ENCODE peak calls at places on chromosomes 3 and 15, in seven cellular contexts. J is brain microvascular endothelial cell, R is B cell, I is MM.1S, T is fibroblast of villous mesenchyme, L is type B pancreatic cell, W is AG10803. N is an unnamed sample.

GRCh38 chr15:50353999-50354837 is 780 bp downstream of the GABPB1 start:
- DNase-seq in J (peak), R (peak), T (peak), W (peak), I (peak), L (peak), N (peak)

GRCh38 chr3:136334209-136334608 is 84.1 kb downstream of the PCCB start:
- DNase-seq in R (no peak), L (no peak), J (no peak), T (no peak), I (no peak), W (peak), N (no peak)

GRCh38 chr3:30693470-30694120 is 87.2 kb downstream of the TGFBR2 start:
- DNase-seq in T (peak), I (peak), W (peak), J (peak), R (peak), L (no peak), N (peak)

GRCh38 chr3:172384836-172385235 is 63.4 kb downstream of the GHSR start:
- DNase-seq in L (no peak), R (no peak), J (no peak), T (no peak), I (no peak), W (no peak), N (no peak)

GRCh38 chr3:131610174-131610573 is 107.4 kb upstream of the MRPL3 start:
- DNase-seq in T (no peak), J (no peak), I (no peak), L (no peak), W (no peak), R (no peak), N (no peak)

GRCh38 chr3:34140606-34141005 is 342.2 kb downstream of the PDCD6IP start:
- DNase-seq in J (no peak), I (no peak), L (no peak), R (no peak), T (no peak), W (no peak), N (no peak)

GRCh38 chr3:197750863-197751737 is 1.4 kb downstream of the FYTTD1 start:
- DNase-seq in I (peak), T (peak), J (peak), R (peak), W (peak), L (no peak), N (no peak)

GRCh38 chr15:29136815-29137214 is 132.8 kb downstream of the NSMCE3 start:
- DNase-seq in J (no peak), L (no peak), I (no peak), R (no peak), W (no peak), T (no peak), N (no peak)

GRCh38 chr3:64398431-64398830 is 173.2 kb upstream of the PRICKLE2 start:
- DNase-seq in I (no peak), T (peak), R (no peak), W (peak), L (no peak), J (no peak), N (no peak)

GRCh38 chr15:83323296-83323711 is 38.8 kb upstream of the BNC1 start:
- DNase-seq in T (peak), I (no peak), R (no peak), L (no peak), W (peak), J (peak), N (peak)

GRCh38 chr3:151589311-151589710 is 128.4 kb upstream of the IGSF10 start:
- DNase-seq in T (no peak), W (peak), I (no peak), R (no peak), J (no peak), L (no peak), N (no peak)

GRCh38 chr3:146555311-146555710 is 10.9 kb upstream of the PLSCR1 start:
- DNase-seq in R (no peak), L (no peak), J (no peak), W (no peak), I (no peak), T (no peak), N (no peak)

GRCh38 chr3:82643948-82644347 is 882.5 kb upstream of the GBE1 start:
- DNase-seq in J (no peak), T (no peak), L (no peak), W (no peak), R (no peak), I (peak), N (no peak)

GRCh38 chr15:68345481-68345880 is 67.9 kb downstream of the FEM1B start:
- DNase-seq in L (no peak), R (no peak), T (no peak), W (no peak), J (no peak), I (no peak), N (no peak)

GRCh38 chr3:13539285-13539625 is 9.7 kb upstream of the FBLN2 start:
- DNase-seq in I (no peak), W (peak), R (no peak), J (peak), L (no peak), T (peak), N (peak)

GRCh38 chr15:41944313-41944940 is 27.9 kb downstream of the EHD4 start:
- DNase-seq in J (peak), W (peak), R (no peak), T (peak), L (no peak), I (no peak), N (peak)

GRCh38 chr15:42137461-42138261 is 18.8 kb downstream of the PLA2G4F start:
- DNase-seq in I (peak), W (peak), R (no peak), J (peak), T (peak), L (peak), N (no peak)

GRCh38 chr3:71247221-71247947 is 336.1 kb downstream of the FOXP1 start:
- DNase-seq in J (peak), T (no peak), L (no peak), R (no peak), W (peak), I (no peak), N (no peak)

GRCh38 chr3:183555541-183556081 is at the start of gene KLHL6:
- DNase-seq in I (peak), T (no peak), R (peak), W (no peak), J (no peak), L (no peak), N (no peak)

GRCh38 chr15:52255008-52255407 is 40.6 kb downstream of the MYO5C start:
- DNase-seq in T (peak), R (no peak), L (no peak), J (peak), I (no peak), W (peak), N (no peak)

GRCh38 chr15:96500491-96500890 is 170.0 kb downstream of the NR2F2 start:
- DNase-seq in L (no peak), T (no peak), J (no peak), R (no peak), W (no peak), I (no peak), N (peak)

GRCh38 chr3:13011369-13012227 is 61.6 kb downstream of the IQSEC1 start:
- DNase-seq in W (no peak), T (no peak), L (no peak), J (no peak), I (peak), R (peak), N (no peak)

GRCh38 chr3:157786216-157786615 is 283.0 kb upstream of the VEPH1 start:
- DNase-seq in W (peak), T (peak), J (no peak), L (no peak), R (no peak), I (no peak), N (peak)

GRCh38 chr3:113249111-113249510 is 37.8 kb downstream of the BOC start:
- DNase-seq in T (peak), J (peak), I (no peak), R (no peak), W (peak), L (no peak), N (no peak)

GRCh38 chr15:40285151-40285898 is 2.5 kb upstream of the ANKRD63 start:
- DNase-seq in W (peak), L (no peak), J (no peak), I (no peak), R (no peak), T (peak), N (peak)

GRCh38 chr3:32817195-32817560 is 619 bp upstream of the TRIM71 start:
- DNase-seq in L (peak), W (no peak), J (no peak), R (no peak), T (no peak), I (no peak), N (no peak)

GRCh38 chr15:76299786-76300185 is 11.5 kb downstream of the ETFA start:
- DNase-seq in T (no peak), I (no peak), W (no peak), R (no peak), L (no peak), J (no peak), N (no peak)

GRCh38 chr3:183551930-183552329 is 3.6 kb downstream of the KLHL6 start:
- DNase-seq in J (no peak), I (peak), R (peak), T (no peak), W (no peak), L (no peak), N (no peak)

GRCh38 chr3:27228805-27229204 is 140.4 kb downstream of the NEK10 start:
- DNase-seq in R (no peak), I (no peak), L (no peak), T (no peak), W (no peak), J (no peak), N (no peak)

GRCh38 chr3:188689101-188689574 is 482.6 kb upstream of the TPRG1 start:
- DNase-seq in W (peak), R (no peak), J (peak), T (peak), I (no peak), L (no peak), N (no peak)

GRCh38 chr3:150132101-150132749 is 161.5 kb upstream of the PFN2 start:
- DNase-seq in J (no peak), T (peak), W (no peak), R (no peak), L (no peak), I (no peak), N (no peak)

DNA sequence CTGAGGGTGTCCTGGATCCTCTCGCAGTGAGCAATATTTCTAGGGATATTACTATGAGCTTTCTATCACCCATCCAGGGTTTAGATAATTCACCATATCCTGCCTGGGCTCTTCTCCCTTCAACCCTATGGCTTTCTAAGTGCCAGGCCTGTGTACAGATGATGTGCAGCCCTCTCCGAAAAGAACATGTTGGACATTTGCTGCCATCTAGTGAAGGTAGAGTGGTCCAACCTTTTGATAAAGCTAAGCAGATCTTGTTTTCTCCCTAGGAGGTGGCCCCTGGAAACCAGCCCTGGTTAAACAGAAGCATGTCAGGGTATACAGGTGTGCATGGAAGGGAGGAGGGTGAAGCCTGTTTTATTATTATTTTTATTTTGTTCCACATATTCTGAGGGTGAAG is 27.9 kb upstream of the SCN10A start:
- DNase-seq in R (no peak), L (no peak), J (peak), T (peak), I (no peak), W (peak), N (no peak)
- TF ChIP-seq CTCF in R (no peak), L (peak), J (peak), T (peak), I (peak), W (peak), N (peak)

GRCh38 chr15:74543043-74543422 is 2.0 kb downstream of the ARID3B start:
- DNase-seq in W (no peak), J (no peak), T (no peak), R (no peak), I (no peak), L (no peak), N (no peak)

GRCh38 chr15:74548236-74548635 is 7.2 kb downstream of the ARID3B start:
- DNase-seq in I (no peak), R (no peak), W (no peak), L (no peak), T (no peak), J (no peak), N (peak)

GRCh38 chr15:74545061-74545460 is 4.0 kb downstream of the ARID3B start:
- DNase-seq in I (no peak), L (no peak), J (no peak), T (no peak), W (no peak), R (no peak), N (no peak)

GRCh38 chr15:74543583-74543982 is 2.6 kb downstream of the ARID3B start:
- DNase-seq in I (peak), L (no peak), J (no peak), T (no peak), W (no peak), R (no peak), N (no peak)

GRCh38 chr15:74545776-74546656 is 5.0 kb downstream of the ARID3B start:
- DNase-seq in I (peak), L (peak), R (peak), T (peak), W (peak), J (peak), N (peak)
- TF ChIP-seq CTCF in I (no peak), L (no peak), R (no peak), T (no peak), W (no peak), J (no peak), N (no peak)

GRCh38 chr3:53046171-53047170 is 598 bp upstream of the SFMBT1 start:
- DNase-seq in W (peak), I (peak), J (peak), L (peak), T (peak), R (peak), N (no peak)
- TF ChIP-seq CTCF in W (peak), I (peak), J (peak), L (peak), T (peak), R (peak), N (peak)

GRCh38 chr3:56620371-56620770 is 62.7 kb downstream of the TASOR start:
- DNase-seq in L (no peak), J (no peak), T (peak), R (no peak), I (no peak), W (peak), N (no peak)
- TF ChIP-seq CTCF in L (no peak), J (no peak), T (no peak), R (no peak), I (no peak), W (no peak), N (no peak)

GRCh38 chr3:38560284-38560683 is 64.1 kb downstream of the EXOG start:
- DNase-seq in T (no peak), L (peak), R (peak), J (no peak), W (no peak), I (no peak), N (no peak)
- TF ChIP-seq CTCF in T (peak), L (peak), R (no peak), J (peak), W (no peak), I (peak), N (peak)

GRCh38 chr3:74135808-74136207 is 478.7 kb downstream of the CNTN3 start:
- DNase-seq in I (no peak), T (no peak), L (no peak), W (no peak), J (no peak), R (no peak), N (no peak)

GRCh38 chr3:74145277-74145676 is 469.2 kb downstream of the CNTN3 start:
- DNase-seq in W (no peak), J (no peak), I (no peak), L (no peak), R (no peak), T (no peak), N (no peak)

GRCh38 chr3:74137790-74138189 is 476.7 kb downstream of the CNTN3 start:
- DNase-seq in T (no peak), W (no peak), I (no peak), L (no peak), J (no peak), R (no peak), N (no peak)

DNA sequence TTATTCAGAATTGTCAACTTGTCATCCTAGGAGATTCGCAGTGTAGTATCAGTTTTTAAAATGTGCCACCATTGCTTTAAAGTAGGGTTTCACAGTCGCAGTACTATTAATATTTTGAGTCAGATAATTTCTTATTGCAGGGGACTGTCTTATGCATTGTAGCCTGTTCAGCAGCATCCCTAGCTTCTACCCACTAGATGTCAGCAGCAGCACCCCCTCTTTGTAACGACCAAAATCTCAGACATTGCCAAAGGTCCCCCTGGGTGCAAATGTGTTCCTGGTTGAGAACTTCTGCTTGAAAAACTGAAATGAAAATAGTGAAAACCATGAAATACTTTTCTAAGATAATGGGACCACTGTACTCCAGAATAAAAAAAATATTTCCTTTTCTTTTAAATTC is 474.8 kb downstream of the CNTN3 start:
- DNase-seq in J (no peak), T (no peak), W (peak), I (peak), R (no peak), L (no peak), N (no peak)
- TF ChIP-seq CTCF in J (no peak), T (no peak), W (peak), I (peak), R (no peak), L (peak), N (no peak)

DNA sequence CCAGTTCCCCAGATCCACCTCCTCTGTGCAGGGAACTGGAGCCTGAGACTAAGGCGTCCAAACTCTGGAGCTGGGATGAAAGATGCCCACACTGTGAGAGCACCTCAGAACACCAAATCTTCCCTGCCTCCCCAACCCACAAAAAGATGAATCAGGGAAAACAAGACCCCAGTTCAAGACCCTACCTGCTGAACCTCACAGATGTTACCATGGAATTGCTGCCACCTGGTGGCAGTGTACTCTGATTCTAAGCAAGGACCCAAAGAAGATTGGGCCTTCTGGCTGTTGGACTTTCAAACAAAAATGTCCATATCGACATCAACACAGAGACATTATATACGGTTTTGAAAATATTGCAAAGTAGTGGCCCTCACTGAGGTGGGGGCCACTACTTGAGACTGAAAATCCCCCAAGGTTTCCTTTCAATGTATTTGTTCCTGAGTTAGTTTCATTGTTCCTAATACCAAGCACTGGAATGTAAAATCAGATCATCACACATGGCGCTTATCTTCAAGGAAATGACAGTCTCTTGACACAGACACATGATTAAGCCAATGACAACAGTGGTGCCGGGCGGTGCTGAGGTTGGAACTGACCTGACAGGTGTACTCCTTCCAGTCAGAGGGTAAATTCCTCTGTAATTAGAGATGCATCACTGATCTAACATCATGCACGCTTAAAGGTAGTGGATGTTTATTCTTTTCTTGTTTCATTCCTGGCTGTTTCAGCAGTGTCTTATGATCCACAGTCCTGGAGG is 67.6 kb downstream of the SLC6A11 start:
- DNase-seq in T (no peak), I (no peak), W (no peak), J (peak), L (no peak), R (no peak), N (no peak)
- TF ChIP-seq CTCF in T (peak), I (peak), W (peak), J (peak), L (peak), R (no peak), N (peak)

N was measured in retinal pigment epithelial cell.